ENCODE peak calls at places on chromosomes 11 and 22, in four cellular contexts. One of them, this sample, is unnamed.

GRCh38 chr22:48675828-48676145 is 1151.9 kb downstream of the BRD1 start:
- DNase-seq in neuronal stem cell: no peak
- DNase-seq in kidney: peak
- DNase-seq in PC-3: no peak
- DNase-seq in this sample: no peak

GRCh38 chr22:37218771-37219411 is 6.6 kb upstream of the SSTR3 start:
- DNase-seq in neuronal stem cell: no peak
- DNase-seq in PC-3: no peak
- DNase-seq in kidney: no peak
- DNase-seq in this sample: no peak

GRCh38 chr11:116052603-116053537 is 548.7 kb upstream of the CADM1 start:
- DNase-seq in kidney: no peak
- DNase-seq in neuronal stem cell: peak
- DNase-seq in PC-3: no peak
- DNase-seq in this sample: no peak

GRCh38 chr22:45709866-45710265 is 38.2 kb downstream of the ATXN10 start:
- DNase-seq in neuronal stem cell: no peak
- DNase-seq in PC-3: peak
- DNase-seq in kidney: no peak
- DNase-seq in this sample: no peak

GRCh38 chr11:126352934-126353801 is 2.3 kb upstream of the ST3GAL4 start:
- DNase-seq in neuronal stem cell: no peak
- DNase-seq in kidney: no peak
- DNase-seq in PC-3: peak
- DNase-seq in this sample: no peak

GRCh38 chr11:2805388-2806057 is 80.1 kb downstream of the CDKN1C start:
- DNase-seq in kidney: no peak
- DNase-seq in neuronal stem cell: no peak
- DNase-seq in PC-3: no peak
- DNase-seq in this sample: peak

GRCh38 chr11:35786918-35787557 is 124.5 kb downstream of the TRIM44 start:
- DNase-seq in neuronal stem cell: no peak
- DNase-seq in kidney: no peak
- DNase-seq in PC-3: no peak
- DNase-seq in this sample: no peak

GRCh38 chr11:92296138-92296515 is 71.5 kb downstream of the FAT3 start:
- DNase-seq in neuronal stem cell: no peak
- DNase-seq in PC-3: peak
- DNase-seq in kidney: no peak
- DNase-seq in this sample: no peak

GRCh38 chr11:79487412-79487811 is 46.6 kb upstream of the TENM4 start:
- DNase-seq in kidney: no peak
- DNase-seq in neuronal stem cell: no peak
- DNase-seq in PC-3: no peak
- DNase-seq in this sample: no peak

GRCh38 chr22:40022536-40023225 is 27.9 kb downstream of the FAM83F start:
- DNase-seq in neuronal stem cell: no peak
- DNase-seq in PC-3: no peak
- DNase-seq in kidney: peak
- DNase-seq in this sample: peak

GRCh38 chr22:32123657-32124056 is 35.4 kb downstream of the C22orf42 start:
- DNase-seq in neuronal stem cell: no peak
- DNase-seq in PC-3: peak
- DNase-seq in kidney: no peak
- DNase-seq in this sample: no peak

GRCh38 chr22:36406139-36406538 is 18.4 kb upstream of the MYH9 start:
- DNase-seq in PC-3: no peak
- DNase-seq in kidney: no peak
- DNase-seq in neuronal stem cell: no peak
- DNase-seq in this sample: no peak

GRCh38 chr22:42632096-42632495 is 8.3 kb downstream of the ATP5MGL start:
- DNase-seq in kidney: no peak
- DNase-seq in PC-3: no peak
- DNase-seq in neuronal stem cell: no peak
- DNase-seq in this sample: no peak

GRCh38 chr22:48340191-48340590 is 1487.5 kb downstream of the BRD1 start:
- DNase-seq in neuronal stem cell: no peak
- DNase-seq in PC-3: no peak
- DNase-seq in kidney: peak
- DNase-seq in this sample: no peak

GRCh38 chr11:27703453-27703852 is 3.2 kb upstream of the BDNF start:
- DNase-seq in kidney: no peak
- DNase-seq in PC-3: peak
- DNase-seq in neuronal stem cell: no peak
- DNase-seq in this sample: no peak

GRCh38 chr11:118171274-118172062 is 5.0 kb downstream of the SCN2B start:
- DNase-seq in neuronal stem cell: peak
- DNase-seq in kidney: peak
- DNase-seq in PC-3: peak
- DNase-seq in this sample: peak

GRCh38 chr22:42416671-42417230 is 15.5 kb downstream of the NFAM1 start:
- DNase-seq in kidney: peak
- DNase-seq in neuronal stem cell: no peak
- DNase-seq in PC-3: no peak
- DNase-seq in this sample: no peak

GRCh38 chr22:24990344-24990905 is 37.9 kb downstream of the KIAA1671 start:
- DNase-seq in PC-3: no peak
- DNase-seq in kidney: no peak
- DNase-seq in neuronal stem cell: no peak
- DNase-seq in this sample: no peak

GRCh38 chr22:39643311-39644083 is 72.9 kb downstream of the CACNA1I start:
- DNase-seq in PC-3: no peak
- DNase-seq in neuronal stem cell: no peak
- DNase-seq in kidney: no peak
- DNase-seq in this sample: no peak

GRCh38 chr22:21980547-21980946 is 2.0 kb downstream of the TOP3B start:
- DNase-seq in kidney: peak
- DNase-seq in neuronal stem cell: no peak
- DNase-seq in PC-3: no peak
- DNase-seq in this sample: no peak

GRCh38 chr11:104798794-104799193 is 99.5 kb downstream of the CASP12 start:
- DNase-seq in kidney: no peak
- DNase-seq in PC-3: no peak
- DNase-seq in neuronal stem cell: no peak
- DNase-seq in this sample: no peak

GRCh38 chr11:104795511-104796213 is 102.6 kb downstream of the CASP12 start:
- DNase-seq in neuronal stem cell: no peak
- DNase-seq in kidney: no peak
- DNase-seq in PC-3: no peak
- DNase-seq in this sample: no peak

GRCh38 chr11:104803770-104804169 is 94.5 kb downstream of the CASP12 start:
- DNase-seq in neuronal stem cell: no peak
- DNase-seq in kidney: no peak
- DNase-seq in PC-3: no peak
- DNase-seq in this sample: no peak

DNA sequence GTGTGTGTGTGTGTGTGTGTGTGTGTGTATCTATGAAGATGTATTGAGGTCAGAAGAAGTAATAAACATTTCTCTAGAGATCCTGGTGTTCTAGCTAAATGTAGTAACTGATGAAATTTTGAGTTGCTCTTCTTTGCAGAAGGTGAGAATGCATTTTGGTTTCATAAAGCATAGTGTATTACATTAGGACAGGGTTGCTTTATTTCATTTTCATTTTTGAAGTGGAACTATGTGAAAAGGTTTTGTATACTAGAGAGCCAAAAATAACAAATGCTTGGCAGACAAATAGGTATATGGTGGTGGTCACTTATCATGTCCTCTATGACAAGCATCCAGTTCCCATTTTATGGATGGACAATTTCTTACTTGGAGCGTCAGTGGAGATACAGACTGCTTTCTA is 99.0 kb downstream of the CASP12 start:
- DNase-seq in neuronal stem cell: no peak
- DNase-seq in kidney: no peak
- DNase-seq in PC-3: no peak
- DNase-seq in this sample: no peak
- H3K9ac ChIP-seq in neuronal stem cell: no peak
- H3K9ac ChIP-seq in kidney: no peak
- H3K9ac ChIP-seq in PC-3: no peak
- H3K9ac ChIP-seq in this sample: no peak

GRCh38 chr11:114291381-114291780 is 4.8 kb upstream of the NNMT start:
- DNase-seq in PC-3: no peak
- DNase-seq in kidney: no peak
- DNase-seq in neuronal stem cell: no peak
- DNase-seq in this sample: no peak
- H3K9ac ChIP-seq in PC-3: peak
- H3K9ac ChIP-seq in kidney: no peak
- H3K9ac ChIP-seq in neuronal stem cell: no peak
- H3K9ac ChIP-seq in this sample: no peak

DNA sequence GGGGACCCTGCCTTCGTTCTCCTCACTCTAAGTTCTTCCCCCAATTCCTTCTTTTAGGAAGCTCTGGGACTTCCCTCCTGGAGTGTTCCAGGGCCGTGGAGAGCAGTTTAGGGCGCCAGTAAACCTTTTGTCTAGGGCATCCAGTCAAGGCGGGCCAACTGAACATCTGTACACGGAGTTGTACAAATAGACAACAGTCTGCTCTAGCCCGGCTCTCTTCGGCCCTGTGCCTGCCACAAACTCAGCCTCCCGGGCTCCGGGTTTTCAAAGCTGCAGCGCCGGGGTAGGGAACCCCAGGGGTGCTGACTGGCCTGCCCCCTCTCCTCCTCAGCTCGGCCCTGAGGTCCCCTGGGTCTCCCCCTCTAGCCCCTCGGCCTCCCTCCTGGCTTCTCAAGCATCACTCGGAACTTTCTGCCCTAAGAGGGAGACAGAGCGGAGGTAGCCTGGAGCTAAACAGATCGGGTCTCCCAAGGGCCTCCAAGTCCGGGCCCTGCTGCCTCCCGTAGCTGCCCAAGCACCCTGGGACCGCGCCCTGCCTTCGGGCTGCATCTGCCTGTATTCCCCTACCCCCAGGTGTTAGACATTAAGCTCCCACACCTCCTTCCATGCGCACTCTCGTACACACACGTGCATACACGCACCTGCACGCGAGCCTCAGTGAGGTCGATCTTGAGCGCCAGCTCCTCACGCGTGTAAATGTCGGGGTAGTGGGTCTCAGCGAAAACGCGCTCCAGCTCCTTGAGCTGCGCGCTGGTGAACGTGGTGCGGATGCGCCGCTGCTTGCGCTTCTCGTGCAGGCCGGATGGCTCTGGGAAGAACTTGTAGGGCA is 3.3 kb downstream of the PHOX2A start:
- DNase-seq in PC-3: no peak
- DNase-seq in neuronal stem cell: no peak
- DNase-seq in kidney: no peak
- DNase-seq in this sample: no peak
- H3K9ac ChIP-seq in PC-3: no peak
- H3K9ac ChIP-seq in neuronal stem cell: peak
- H3K9ac ChIP-seq in kidney: peak
- H3K9ac ChIP-seq in this sample: peak

GRCh38 chr11:65353900-65354264 is 669 bp upstream of the TIGD3 start:
- DNase-seq in neuronal stem cell: no peak
- DNase-seq in PC-3: no peak
- DNase-seq in kidney: peak
- DNase-seq in this sample: no peak
- H3K9ac ChIP-seq in neuronal stem cell: no peak
- H3K9ac ChIP-seq in PC-3: peak
- H3K9ac ChIP-seq in kidney: peak
- H3K9ac ChIP-seq in this sample: peak

GRCh38 chr22:19172213-19173046 is 6.1 kb downstream of the SLC25A1 start:
- DNase-seq in kidney: no peak
- DNase-seq in neuronal stem cell: no peak
- DNase-seq in PC-3: no peak
- DNase-seq in this sample: no peak
- H3K9ac ChIP-seq in kidney: peak
- H3K9ac ChIP-seq in neuronal stem cell: peak
- H3K9ac ChIP-seq in PC-3: peak
- H3K9ac ChIP-seq in this sample: peak

DNA sequence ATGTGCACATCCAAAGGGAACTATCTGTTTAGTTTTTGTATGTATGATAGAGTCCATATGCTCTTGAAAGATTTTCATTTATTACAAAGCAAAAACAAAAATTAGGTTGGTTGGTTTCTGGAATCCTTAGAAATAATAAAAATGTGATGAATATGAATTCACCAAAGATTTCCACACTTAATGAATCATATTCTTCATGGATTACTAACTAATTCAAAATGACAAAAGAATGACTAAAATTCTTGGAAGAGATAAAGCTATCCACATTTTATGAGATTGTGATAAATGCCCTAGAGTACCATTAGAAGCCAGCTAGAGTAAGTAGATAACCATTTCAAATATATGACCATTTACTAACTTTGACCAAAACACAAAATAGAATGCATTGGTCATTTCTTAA is 261.0 kb downstream of the SBF2 start:
- DNase-seq in kidney: no peak
- DNase-seq in PC-3: peak
- DNase-seq in neuronal stem cell: no peak
- DNase-seq in this sample: no peak
- H3K9ac ChIP-seq in kidney: no peak
- H3K9ac ChIP-seq in PC-3: no peak
- H3K9ac ChIP-seq in neuronal stem cell: no peak
- H3K9ac ChIP-seq in this sample: no peak

GRCh38 chr11:111913997-111914396 is 1.5 kb downstream of the HSPB2 start:
- DNase-seq in neuronal stem cell: no peak
- DNase-seq in kidney: peak
- DNase-seq in PC-3: peak
- DNase-seq in this sample: no peak
- H3K9ac ChIP-seq in neuronal stem cell: no peak
- H3K9ac ChIP-seq in kidney: peak
- H3K9ac ChIP-seq in PC-3: no peak
- H3K9ac ChIP-seq in this sample: peak

DNA sequence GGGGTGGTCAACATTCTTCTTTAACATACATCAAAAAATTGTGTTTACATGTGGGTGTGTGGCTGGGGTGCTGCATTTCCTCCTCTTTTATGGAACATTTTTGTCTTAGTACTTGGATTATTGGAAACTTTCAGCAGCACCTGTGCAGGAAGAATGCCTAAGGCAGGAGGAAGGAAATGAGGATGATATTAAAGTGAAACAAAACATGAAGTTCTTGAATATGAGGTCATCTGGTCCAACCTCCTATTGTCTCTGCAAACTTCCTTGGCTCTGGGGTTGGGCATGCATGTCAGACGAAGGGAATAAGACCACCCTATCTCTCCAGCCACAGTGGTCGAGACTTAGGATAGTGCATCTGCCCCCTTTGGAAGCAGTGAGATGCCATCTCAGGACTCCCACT is 20.6 kb upstream of the OR9Q1 start:
- DNase-seq in neuronal stem cell: no peak
- DNase-seq in PC-3: no peak
- DNase-seq in kidney: no peak
- DNase-seq in this sample: no peak
- H3K9ac ChIP-seq in neuronal stem cell: no peak
- H3K9ac ChIP-seq in PC-3: no peak
- H3K9ac ChIP-seq in kidney: no peak
- H3K9ac ChIP-seq in this sample: no peak